ENCODE peak calls at places on chromosome 9, in four cellular contexts. J is HCT116, Q is Panc1, K is HepG2. X is an unnamed sample.

GRCh38 chr9:99823392-99824377 is 2.0 kb downstream of the NR4A3 start:
- DNase-seq in K (no peak), J (no peak), Q (no peak), X (peak)

GRCh38 chr9:138102246-138103051 is 224.9 kb downstream of the CACNA1B start:
- DNase-seq in Q (no peak), K (no peak), J (no peak), X (no peak)

GRCh38 chr9:31445960-31446359 is 938.5 kb upstream of the ACO1 start:
- DNase-seq in K (no peak), J (no peak), Q (no peak), X (no peak)

GRCh38 chr9:76932778-76933177 is 26.9 kb upstream of the PRUNE2 start:
- DNase-seq in Q (no peak), K (no peak), J (no peak), X (no peak)

GRCh38 chr9:131266301-131267229 is 9.7 kb downstream of the FAM78A start:
- DNase-seq in Q (no peak), J (no peak), K (no peak), X (peak)

GRCh38 chr9:36967997-36968396 is 66.1 kb downstream of the PAX5 start:
- DNase-seq in Q (no peak), K (no peak), J (no peak), X (no peak)

GRCh38 chr9:3828495-3828894 is 302.7 kb upstream of the RFX3 start:
- DNase-seq in J (no peak), K (no peak), Q (no peak), X (no peak)

GRCh38 chr9:94881946-94882345 is 155.4 kb downstream of the AOPEP start:
- DNase-seq in J (no peak), K (no peak), Q (no peak), X (no peak)

GRCh38 chr9:127415158-127415557 is 9.0 kb upstream of the ZNF79 start:
- DNase-seq in Q (no peak), K (no peak), J (no peak), X (no peak)

GRCh38 chr9:110007477-110008270 is 200.3 kb downstream of the C9orf152 start:
- DNase-seq in K (no peak), J (no peak), Q (no peak), X (no peak)

GRCh38 chr9:81146684-81147337 is 542.5 kb downstream of the TLE1 start:
- DNase-seq in Q (peak), J (no peak), K (no peak), X (no peak)

GRCh38 chr9:121298689-121299112 is 30.7 kb downstream of the GSN start:
- DNase-seq in K (peak), Q (no peak), J (no peak), X (no peak)

GRCh38 chr9:83231039-83231438 is 168.1 kb upstream of the RASEF start:
- DNase-seq in J (peak), Q (no peak), K (peak), X (no peak)
- TF ChIP-seq TCF7L2 in J (peak), Q (no peak), K (no peak), X (no peak)

DNA sequence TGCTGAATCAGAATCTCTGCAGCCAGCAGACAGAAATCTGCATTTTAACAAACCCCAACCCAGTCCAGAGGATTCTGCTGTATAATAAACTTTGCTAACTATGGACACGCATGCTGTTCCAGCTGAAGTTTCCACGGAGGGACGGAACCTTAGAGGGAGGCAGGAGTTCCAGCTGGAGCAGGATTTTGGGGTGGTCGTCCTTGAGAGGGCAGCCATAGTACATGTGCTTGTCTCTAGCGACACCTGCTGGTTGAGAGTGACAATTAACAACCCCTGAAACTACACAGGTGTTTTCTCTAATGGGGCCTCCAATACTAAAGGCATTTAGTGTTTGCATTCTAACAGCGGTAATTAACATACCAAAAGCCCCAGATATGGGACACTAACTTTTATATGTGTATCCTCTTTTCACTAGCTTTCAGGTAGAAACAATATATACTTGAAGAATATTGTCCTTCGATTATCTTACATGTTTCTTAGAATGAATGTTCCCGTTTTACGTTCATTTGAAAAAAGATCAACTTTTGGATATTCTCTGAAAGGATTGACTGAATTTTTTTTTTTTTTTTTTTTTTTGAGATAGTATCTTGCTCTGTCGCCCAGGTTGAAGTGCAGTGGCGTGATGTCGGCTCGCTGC is 32.4 kb upstream of the FSD1L start:
- DNase-seq in J (peak), Q (peak), K (peak), X (peak)
- TF ChIP-seq TCF7L2 in J (no peak), Q (no peak), K (no peak), X (no peak)

GRCh38 chr9:93298498-93299417 is 114.8 kb downstream of the WNK2 start:
- DNase-seq in J (no peak), K (peak), Q (no peak), X (no peak)

GRCh38 chr9:93299418-93300174 is 115.7 kb downstream of the WNK2 start:
- DNase-seq in J (no peak), Q (no peak), K (peak), X (no peak)

GRCh38 chr9:93300175-93300572 is 116.2 kb downstream of the WNK2 start:
- DNase-seq in K (no peak), Q (no peak), J (no peak), X (no peak)

GRCh38 chr9:93296889-93297480 is 113.0 kb downstream of the WNK2 start:
- DNase-seq in J (no peak), Q (no peak), K (no peak), X (no peak)

DNA sequence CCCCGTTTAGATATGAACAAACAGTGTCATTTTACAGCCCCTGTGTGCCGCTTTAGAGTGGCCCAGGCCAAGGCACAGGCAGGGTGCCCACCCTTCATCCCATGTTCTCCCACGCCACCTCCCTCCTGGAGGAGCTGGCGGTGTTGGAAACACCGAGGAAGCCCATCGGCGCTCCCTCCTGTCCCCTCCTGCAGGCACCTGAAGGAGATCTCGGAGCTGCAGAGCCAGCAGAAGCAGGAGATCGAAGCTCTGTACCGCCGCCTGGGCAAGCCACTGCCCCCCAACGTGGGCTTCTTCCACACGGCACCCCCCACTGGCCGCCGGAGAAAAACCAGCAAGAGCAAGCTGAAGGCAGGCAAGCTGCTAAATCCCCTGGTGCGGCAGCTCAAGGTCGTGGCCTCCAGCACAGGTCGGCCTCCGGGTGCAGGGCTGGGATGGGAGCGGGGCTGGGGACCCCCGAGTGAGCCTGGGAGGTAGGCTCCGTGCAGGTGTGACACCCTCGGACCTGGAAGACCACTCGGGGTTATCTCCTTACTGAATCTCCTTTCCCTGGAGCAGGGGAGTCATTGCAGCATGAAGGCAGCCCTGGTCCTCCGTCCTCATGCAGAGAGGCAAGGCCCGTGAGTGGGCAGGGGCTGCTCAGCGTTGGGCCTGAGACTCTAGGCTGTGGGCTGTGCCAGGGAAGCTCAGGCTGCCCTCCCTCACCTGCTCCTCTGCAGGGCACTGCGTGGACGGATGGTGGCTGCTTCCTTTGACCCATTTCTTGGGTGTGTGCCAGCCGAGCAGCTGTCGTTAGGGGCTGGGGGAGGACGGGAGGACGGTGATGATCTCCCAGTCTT is 113.9 kb downstream of the WNK2 start:
- DNase-seq in K (no peak), Q (no peak), J (no peak), X (no peak)
- TF ChIP-seq TCF7L2 in K (no peak), Q (no peak), J (no peak), X (no peak)

GRCh38 chr9:93172646-93173364 is 11.1 kb upstream of the WNK2 start:
- DNase-seq in K (no peak), Q (no peak), J (no peak), X (no peak)
- TF ChIP-seq TCF7L2 in K (no peak), Q (no peak), J (no peak), X (no peak)

DNA sequence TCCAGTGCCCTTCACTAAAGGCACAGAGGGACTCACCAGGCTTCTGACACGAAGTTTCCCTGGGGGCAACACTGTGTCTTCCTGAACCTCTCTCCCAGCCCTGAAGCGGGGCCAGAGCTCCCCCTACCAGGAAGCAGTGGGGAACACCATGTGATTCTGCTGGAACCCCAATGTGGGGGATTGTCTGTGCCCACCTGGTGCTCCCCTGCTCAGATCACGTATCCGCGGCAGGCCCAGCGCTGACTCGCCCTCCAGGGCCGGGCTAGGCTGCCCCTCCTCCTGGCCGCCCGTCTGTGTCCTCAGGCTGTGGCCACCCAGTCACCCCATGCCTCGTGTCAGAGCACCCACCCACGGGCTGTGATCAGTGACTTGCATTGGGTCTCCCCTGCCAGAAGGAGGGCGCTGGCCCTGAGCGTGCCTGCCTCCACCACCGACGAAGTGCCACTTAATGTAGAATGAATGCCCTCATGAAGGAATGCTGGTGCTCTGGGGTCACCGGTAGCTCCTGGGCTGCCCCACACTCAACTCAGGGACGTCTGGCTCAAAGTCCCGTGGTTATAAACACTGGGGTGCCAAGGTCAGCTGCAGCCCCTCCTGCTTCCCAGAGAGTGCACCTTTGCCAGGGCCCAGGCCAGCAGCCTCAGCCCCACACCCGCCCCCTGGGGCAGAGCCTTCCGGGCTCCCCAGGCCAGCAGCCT is 22.1 kb downstream of the SARDH start:
- DNase-seq in J (no peak), K (peak), Q (no peak), X (peak)
- TF ChIP-seq TCF7L2 in J (no peak), K (no peak), Q (no peak), X (no peak)